ENCODE peak calls at places on chromosomes 16 and 17, in five cellular contexts. O is BJ; T is ACHN; Q is stimulated activated CD4-positive, alpha-beta T cell treated with anti-CD3 and anti-CD28 coated beads, Interleukin-1b, Interleukin-23, amount 100 ng/mL, for 1 hour; Z is AG04450. X is an unnamed sample.

GRCh38 chr16:17755158-17755557 is 284.4 kb upstream of the XYLT1 start:
- DNase-seq in O (no peak), T (no peak), Q (no peak), Z (no peak), X (no peak)

GRCh38 chr17:57517519-57518342 is 227.4 kb downstream of the CCDC182 start:
- DNase-seq in O (no peak), T (no peak), Q (no peak), Z (no peak), X (peak; percentile 45)

GRCh38 chr17:72142614-72143013 is 21.8 kb downstream of the SOX9 start:
- DNase-seq in O (no peak), T (no peak), Q (no peak), Z (no peak), X (peak; percentile 64)

GRCh38 chr17:75641343-75641742 is 8.1 kb downstream of the SMIM5 start:
- DNase-seq in O (no peak), T (peak; percentile 76), Q (no peak), Z (no peak), X (no peak)

GRCh38 chr17:70365098-70365583 is 195.8 kb downstream of the KCNJ2 start:
- DNase-seq in O (no peak), T (peak; percentile 9), Q (no peak), Z (peak; percentile 2), X (no peak)

GRCh38 chr16:35391328-35391727 is 1931.9 kb downstream of the TP53TG3F start:
- DNase-seq in O (no peak), T (peak; percentile 69), Q (no peak), Z (no peak), X (peak; percentile 37)

GRCh38 chr16:88407042-88407420 is 24.3 kb downstream of the ZNF469 start:
- DNase-seq in O (no peak), T (no peak), Q (no peak), Z (no peak), X (no peak)

GRCh38 chr16:88993946-88994600 is 17.1 kb upstream of the CBFA2T3 start:
- DNase-seq in O (no peak), T (no peak), Q (no peak), Z (no peak), X (no peak)

GRCh38 chr17:68089881-68090280 is 54.3 kb downstream of the KPNA2 start:
- DNase-seq in O (no peak), T (no peak), Q (no peak), Z (no peak), X (peak; percentile 60)

GRCh38 chr17:19716108-19717030 is at the start of gene SLC47A2:
- DNase-seq in O (no peak), T (peak; percentile 71), Q (no peak), Z (no peak), X (peak; percentile 62)

GRCh38 chr17:77959926-77960521 is 1.5 kb downstream of the TNRC6C start:
- DNase-seq in O (no peak), T (no peak), Q (no peak), Z (no peak), X (peak; percentile 58)

GRCh38 chr17:68457168-68457538 is at the start of gene WIPI1:
- DNase-seq in O (no peak), T (no peak), Q (no peak), Z (no peak), X (no peak)

GRCh38 chr17:15236281-15237105 is 28.6 kb downstream of the PMP22 start:
- DNase-seq in O (no peak), T (no peak), Q (no peak), Z (no peak), X (no peak)

GRCh38 chr16:83365166-83365565 is 442.6 kb upstream of the HSBP1 start:
- DNase-seq in O (no peak), T (no peak), Q (no peak), Z (no peak), X (no peak)

GRCh38 chr17:43027091-43028032 is 2.3 kb downstream of the RND2 start:
- DNase-seq in O (no peak), T (no peak), Q (no peak), Z (no peak), X (no peak)

GRCh38 chr17:20256144-20256543 is 211.2 kb downstream of the LGALS9B start:
- DNase-seq in O (no peak), T (no peak), Q (no peak), Z (no peak), X (peak; percentile 75)

GRCh38 chr16:17474037-17474436 is 3.3 kb upstream of the XYLT1 start:
- DNase-seq in O (no peak), T (no peak), Q (no peak), Z (no peak), X (no peak)

GRCh38 chr16:66731101-66731500 is 20.3 kb downstream of the DYNC1LI2 start:
- DNase-seq in O (no peak), T (no peak), Q (no peak), Z (no peak), X (no peak)

GRCh38 chr17:34579017-34579946 is at the start of gene TMEM132E:
- DNase-seq in O (no peak), T (peak; percentile 8), Q (no peak), Z (no peak), X (peak; percentile 93)